ENCODE peak calls at places on chromosomes 6 and 20, in nine cellular contexts. One of them, this sample, is unnamed.

GRCh38 chr20:44247676-44248419 is 740 bp downstream of the GDAP1L1 start:
- DNase-seq in right lobe of liver: no peak
- DNase-seq in GM04504: peak; percentile 3
- DNase-seq in left ventricle myocardium inferior: peak; percentile 24
- DNase-seq in activated T-cell treated with anti-CD3 and anti-CD28 coated beads, Interleukin-2, amount 50 U/mL, for 72 hours: peak; percentile 26
- DNase-seq in naive thymus-derived CD8-positive, alpha-beta T cell: peak; percentile 11
- DNase-seq in NCI-H2029: no peak
- DNase-seq in GM19239: no peak
- DNase-seq in EL: peak; percentile 25
- DNase-seq in this sample: no peak

GRCh38 chr6:159989882-159990480 is 21.1 kb downstream of the IGF2R start:
- DNase-seq in right lobe of liver: no peak
- DNase-seq in GM04504: no peak
- DNase-seq in left ventricle myocardium inferior: no peak
- DNase-seq in activated T-cell treated with anti-CD3 and anti-CD28 coated beads, Interleukin-2, amount 50 U/mL, for 72 hours: no peak
- DNase-seq in naive thymus-derived CD8-positive, alpha-beta T cell: no peak
- DNase-seq in NCI-H2029: no peak
- DNase-seq in GM19239: no peak
- DNase-seq in EL: peak; percentile 63
- DNase-seq in this sample: no peak

GRCh38 chr6:33177552-33178446 is 14.5 kb downstream of the COL11A2 start:
- DNase-seq in right lobe of liver: no peak
- DNase-seq in GM04504: no peak
- DNase-seq in left ventricle myocardium inferior: no peak
- DNase-seq in activated T-cell treated with anti-CD3 and anti-CD28 coated beads, Interleukin-2, amount 50 U/mL, for 72 hours: no peak
- DNase-seq in naive thymus-derived CD8-positive, alpha-beta T cell: no peak
- DNase-seq in NCI-H2029: no peak
- DNase-seq in GM19239: no peak
- DNase-seq in EL: no peak
- DNase-seq in this sample: no peak

GRCh38 chr20:50565874-50566273 is 55.7 kb downstream of the PTPN1 start:
- DNase-seq in right lobe of liver: no peak
- DNase-seq in GM04504: no peak
- DNase-seq in left ventricle myocardium inferior: no peak
- DNase-seq in activated T-cell treated with anti-CD3 and anti-CD28 coated beads, Interleukin-2, amount 50 U/mL, for 72 hours: no peak
- DNase-seq in naive thymus-derived CD8-positive, alpha-beta T cell: no peak
- DNase-seq in NCI-H2029: no peak
- DNase-seq in GM19239: no peak
- DNase-seq in EL: no peak
- DNase-seq in this sample: no peak

GRCh38 chr6:28172006-28172405 is 30.3 kb downstream of the ZKSCAN8 start:
- DNase-seq in right lobe of liver: no peak
- DNase-seq in GM04504: no peak
- DNase-seq in left ventricle myocardium inferior: no peak
- DNase-seq in activated T-cell treated with anti-CD3 and anti-CD28 coated beads, Interleukin-2, amount 50 U/mL, for 72 hours: no peak
- DNase-seq in naive thymus-derived CD8-positive, alpha-beta T cell: no peak
- DNase-seq in NCI-H2029: no peak
- DNase-seq in GM19239: no peak
- DNase-seq in EL: no peak
- DNase-seq in this sample: no peak

GRCh38 chr20:62918830-62919229 is 7.5 kb downstream of the DIDO1 start:
- DNase-seq in right lobe of liver: no peak
- DNase-seq in GM04504: no peak
- DNase-seq in left ventricle myocardium inferior: no peak
- DNase-seq in activated T-cell treated with anti-CD3 and anti-CD28 coated beads, Interleukin-2, amount 50 U/mL, for 72 hours: peak; percentile 73
- DNase-seq in naive thymus-derived CD8-positive, alpha-beta T cell: no peak
- DNase-seq in NCI-H2029: no peak
- DNase-seq in GM19239: no peak
- DNase-seq in EL: no peak
- DNase-seq in this sample: no peak

GRCh38 chr6:167093922-167094432 is 28.9 kb upstream of the CCR6 start:
- DNase-seq in right lobe of liver: no peak
- DNase-seq in GM04504: no peak
- DNase-seq in left ventricle myocardium inferior: no peak
- DNase-seq in activated T-cell treated with anti-CD3 and anti-CD28 coated beads, Interleukin-2, amount 50 U/mL, for 72 hours: peak; percentile 68
- DNase-seq in naive thymus-derived CD8-positive, alpha-beta T cell: peak; percentile 43
- DNase-seq in NCI-H2029: no peak
- DNase-seq in GM19239: no peak
- DNase-seq in EL: no peak
- DNase-seq in this sample: no peak

GRCh38 chr6:165872311-165872710 is 209.3 kb upstream of the PDE10A start:
- DNase-seq in right lobe of liver: no peak
- DNase-seq in GM04504: no peak
- DNase-seq in left ventricle myocardium inferior: no peak
- DNase-seq in activated T-cell treated with anti-CD3 and anti-CD28 coated beads, Interleukin-2, amount 50 U/mL, for 72 hours: no peak
- DNase-seq in naive thymus-derived CD8-positive, alpha-beta T cell: no peak
- DNase-seq in NCI-H2029: no peak
- DNase-seq in GM19239: no peak
- DNase-seq in EL: no peak
- DNase-seq in this sample: no peak

GRCh38 chr6:137799950-137800568 is 67.0 kb upstream of the TNFAIP3 start:
- DNase-seq in right lobe of liver: no peak
- DNase-seq in GM04504: peak; percentile 29
- DNase-seq in left ventricle myocardium inferior: no peak
- DNase-seq in activated T-cell treated with anti-CD3 and anti-CD28 coated beads, Interleukin-2, amount 50 U/mL, for 72 hours: peak; percentile 73
- DNase-seq in naive thymus-derived CD8-positive, alpha-beta T cell: peak; percentile 15
- DNase-seq in NCI-H2029: no peak
- DNase-seq in GM19239: no peak
- DNase-seq in EL: peak; percentile 64
- DNase-seq in this sample: no peak

GRCh38 chr20:52888096-52888495 is 84.1 kb upstream of the TSHZ2 start:
- DNase-seq in right lobe of liver: no peak
- DNase-seq in GM04504: no peak
- DNase-seq in left ventricle myocardium inferior: no peak
- DNase-seq in activated T-cell treated with anti-CD3 and anti-CD28 coated beads, Interleukin-2, amount 50 U/mL, for 72 hours: no peak
- DNase-seq in naive thymus-derived CD8-positive, alpha-beta T cell: no peak
- DNase-seq in NCI-H2029: no peak
- DNase-seq in GM19239: no peak
- DNase-seq in EL: no peak
- DNase-seq in this sample: no peak

GRCh38 chr6:10219510-10219909 is 195.4 kb downstream of the TFAP2A start:
- DNase-seq in right lobe of liver: no peak
- DNase-seq in GM04504: no peak
- DNase-seq in left ventricle myocardium inferior: no peak
- DNase-seq in activated T-cell treated with anti-CD3 and anti-CD28 coated beads, Interleukin-2, amount 50 U/mL, for 72 hours: no peak
- DNase-seq in naive thymus-derived CD8-positive, alpha-beta T cell: no peak
- DNase-seq in NCI-H2029: no peak
- DNase-seq in GM19239: no peak
- DNase-seq in EL: no peak
- DNase-seq in this sample: no peak

GRCh38 chr6:14313220-14313619 is 195.6 kb downstream of the CD83 start:
- DNase-seq in right lobe of liver: no peak
- DNase-seq in GM04504: no peak
- DNase-seq in left ventricle myocardium inferior: no peak
- DNase-seq in activated T-cell treated with anti-CD3 and anti-CD28 coated beads, Interleukin-2, amount 50 U/mL, for 72 hours: no peak
- DNase-seq in naive thymus-derived CD8-positive, alpha-beta T cell: no peak
- DNase-seq in NCI-H2029: no peak
- DNase-seq in GM19239: no peak
- DNase-seq in EL: no peak
- DNase-seq in this sample: no peak

GRCh38 chr6:30884521-30885480 is 482 bp downstream of the DDR1 start:
- DNase-seq in right lobe of liver: no peak
- DNase-seq in GM04504: no peak
- DNase-seq in left ventricle myocardium inferior: peak; percentile 41
- DNase-seq in activated T-cell treated with anti-CD3 and anti-CD28 coated beads, Interleukin-2, amount 50 U/mL, for 72 hours: peak; percentile 66
- DNase-seq in naive thymus-derived CD8-positive, alpha-beta T cell: peak; percentile 27
- DNase-seq in NCI-H2029: peak; percentile 44
- DNase-seq in GM19239: peak; percentile 67
- DNase-seq in EL: peak; percentile 75
- DNase-seq in this sample: peak; percentile 61

GRCh38 chr6:42010185-42010872 is 40.0 kb upstream of the TAF8 start:
- DNase-seq in right lobe of liver: no peak
- DNase-seq in GM04504: no peak
- DNase-seq in left ventricle myocardium inferior: no peak
- DNase-seq in activated T-cell treated with anti-CD3 and anti-CD28 coated beads, Interleukin-2, amount 50 U/mL, for 72 hours: peak; percentile 24
- DNase-seq in naive thymus-derived CD8-positive, alpha-beta T cell: no peak
- DNase-seq in NCI-H2029: peak; percentile 57
- DNase-seq in GM19239: no peak
- DNase-seq in EL: no peak
- DNase-seq in this sample: no peak

GRCh38 chr6:7787731-7788130 is 61.8 kb downstream of the BMP6 start:
- DNase-seq in right lobe of liver: no peak
- DNase-seq in GM04504: no peak
- DNase-seq in left ventricle myocardium inferior: no peak
- DNase-seq in activated T-cell treated with anti-CD3 and anti-CD28 coated beads, Interleukin-2, amount 50 U/mL, for 72 hours: no peak
- DNase-seq in naive thymus-derived CD8-positive, alpha-beta T cell: no peak
- DNase-seq in NCI-H2029: no peak
- DNase-seq in GM19239: no peak
- DNase-seq in EL: no peak
- DNase-seq in this sample: no peak

GRCh38 chr6:15500901-15501805 is 161.7 kb downstream of the DTNBP1 start:
- DNase-seq in right lobe of liver: no peak
- DNase-seq in GM04504: no peak
- DNase-seq in left ventricle myocardium inferior: no peak
- DNase-seq in activated T-cell treated with anti-CD3 and anti-CD28 coated beads, Interleukin-2, amount 50 U/mL, for 72 hours: no peak
- DNase-seq in naive thymus-derived CD8-positive, alpha-beta T cell: no peak
- DNase-seq in NCI-H2029: no peak
- DNase-seq in GM19239: no peak
- DNase-seq in EL: no peak
- DNase-seq in this sample: no peak

GRCh38 chr6:120262354-120262753 is 912.8 kb upstream of the MAN1A1 start:
- DNase-seq in right lobe of liver: no peak
- DNase-seq in GM04504: no peak
- DNase-seq in left ventricle myocardium inferior: no peak
- DNase-seq in activated T-cell treated with anti-CD3 and anti-CD28 coated beads, Interleukin-2, amount 50 U/mL, for 72 hours: no peak
- DNase-seq in naive thymus-derived CD8-positive, alpha-beta T cell: no peak
- DNase-seq in NCI-H2029: no peak
- DNase-seq in GM19239: no peak
- DNase-seq in EL: no peak
- DNase-seq in this sample: no peak

GRCh38 chr20:56347628-56348305 is 11.0 kb upstream of the FAM210B start:
- DNase-seq in right lobe of liver: no peak
- DNase-seq in GM04504: no peak
- DNase-seq in left ventricle myocardium inferior: no peak
- DNase-seq in activated T-cell treated with anti-CD3 and anti-CD28 coated beads, Interleukin-2, amount 50 U/mL, for 72 hours: no peak
- DNase-seq in naive thymus-derived CD8-positive, alpha-beta T cell: no peak
- DNase-seq in NCI-H2029: no peak
- DNase-seq in GM19239: no peak
- DNase-seq in EL: no peak
- DNase-seq in this sample: no peak

GRCh38 chr6:137102851-137103492 is 58.2 kb upstream of the IL20RA start:
- DNase-seq in right lobe of liver: no peak
- DNase-seq in GM04504: no peak
- DNase-seq in left ventricle myocardium inferior: no peak
- DNase-seq in activated T-cell treated with anti-CD3 and anti-CD28 coated beads, Interleukin-2, amount 50 U/mL, for 72 hours: peak; percentile 67
- DNase-seq in naive thymus-derived CD8-positive, alpha-beta T cell: no peak
- DNase-seq in NCI-H2029: no peak
- DNase-seq in GM19239: peak; percentile 42
- DNase-seq in EL: no peak
- DNase-seq in this sample: no peak

GRCh38 chr6:235763-236360 is 56.4 kb upstream of the DUSP22 start:
- DNase-seq in right lobe of liver: no peak
- DNase-seq in GM04504: peak; percentile 9
- DNase-seq in left ventricle myocardium inferior: no peak
- DNase-seq in activated T-cell treated with anti-CD3 and anti-CD28 coated beads, Interleukin-2, amount 50 U/mL, for 72 hours: peak; percentile 73
- DNase-seq in naive thymus-derived CD8-positive, alpha-beta T cell: no peak
- DNase-seq in NCI-H2029: peak; percentile 73
- DNase-seq in GM19239: no peak
- DNase-seq in EL: peak; percentile 66
- DNase-seq in this sample: no peak

GRCh38 chr6:42236680-42237473 is 19.2 kb upstream of the MRPS10 start:
- DNase-seq in right lobe of liver: no peak
- DNase-seq in GM04504: no peak
- DNase-seq in left ventricle myocardium inferior: no peak
- DNase-seq in activated T-cell treated with anti-CD3 and anti-CD28 coated beads, Interleukin-2, amount 50 U/mL, for 72 hours: no peak
- DNase-seq in naive thymus-derived CD8-positive, alpha-beta T cell: no peak
- DNase-seq in NCI-H2029: no peak
- DNase-seq in GM19239: no peak
- DNase-seq in EL: no peak
- DNase-seq in this sample: no peak

GRCh38 chr6:489762-490161 is 98.2 kb downstream of the IRF4 start:
- DNase-seq in right lobe of liver: no peak
- DNase-seq in GM04504: no peak
- DNase-seq in left ventricle myocardium inferior: no peak
- DNase-seq in activated T-cell treated with anti-CD3 and anti-CD28 coated beads, Interleukin-2, amount 50 U/mL, for 72 hours: no peak
- DNase-seq in naive thymus-derived CD8-positive, alpha-beta T cell: no peak
- DNase-seq in NCI-H2029: no peak
- DNase-seq in GM19239: no peak
- DNase-seq in EL: no peak
- DNase-seq in this sample: no peak

GRCh38 chr6:1594495-1595200 is 15.1 kb upstream of the FOXC1 start:
- DNase-seq in right lobe of liver: no peak
- DNase-seq in GM04504: no peak
- DNase-seq in left ventricle myocardium inferior: no peak
- DNase-seq in activated T-cell treated with anti-CD3 and anti-CD28 coated beads, Interleukin-2, amount 50 U/mL, for 72 hours: no peak
- DNase-seq in naive thymus-derived CD8-positive, alpha-beta T cell: no peak
- DNase-seq in NCI-H2029: no peak
- DNase-seq in GM19239: no peak
- DNase-seq in EL: no peak
- DNase-seq in this sample: no peak

GRCh38 chr6:56223995-56224394 is 23.4 kb downstream of the COL21A1 start:
- DNase-seq in right lobe of liver: no peak
- DNase-seq in GM04504: peak; percentile 84
- DNase-seq in left ventricle myocardium inferior: no peak
- DNase-seq in activated T-cell treated with anti-CD3 and anti-CD28 coated beads, Interleukin-2, amount 50 U/mL, for 72 hours: no peak
- DNase-seq in naive thymus-derived CD8-positive, alpha-beta T cell: no peak
- DNase-seq in NCI-H2029: no peak
- DNase-seq in GM19239: no peak
- DNase-seq in EL: peak; percentile 69
- DNase-seq in this sample: no peak

GRCh38 chr6:31083742-31084354 is 28.5 kb downstream of the C6orf15 start:
- DNase-seq in right lobe of liver: no peak
- DNase-seq in GM04504: no peak
- DNase-seq in left ventricle myocardium inferior: no peak
- DNase-seq in activated T-cell treated with anti-CD3 and anti-CD28 coated beads, Interleukin-2, amount 50 U/mL, for 72 hours: peak; percentile 52
- DNase-seq in naive thymus-derived CD8-positive, alpha-beta T cell: no peak
- DNase-seq in NCI-H2029: no peak
- DNase-seq in GM19239: no peak
- DNase-seq in EL: peak; percentile 72
- DNase-seq in this sample: peak; percentile 70

GRCh38 chr20:40134176-40134575 is 554.9 kb downstream of the MAFB start:
- DNase-seq in right lobe of liver: no peak
- DNase-seq in GM04504: no peak
- DNase-seq in left ventricle myocardium inferior: no peak
- DNase-seq in activated T-cell treated with anti-CD3 and anti-CD28 coated beads, Interleukin-2, amount 50 U/mL, for 72 hours: no peak
- DNase-seq in naive thymus-derived CD8-positive, alpha-beta T cell: no peak
- DNase-seq in NCI-H2029: no peak
- DNase-seq in GM19239: no peak
- DNase-seq in EL: no peak
- DNase-seq in this sample: no peak

GRCh38 chr6:167815296-167815980 is 11.3 kb upstream of the AFDN start:
- DNase-seq in right lobe of liver: no peak
- DNase-seq in GM04504: no peak
- DNase-seq in left ventricle myocardium inferior: no peak
- DNase-seq in activated T-cell treated with anti-CD3 and anti-CD28 coated beads, Interleukin-2, amount 50 U/mL, for 72 hours: no peak
- DNase-seq in naive thymus-derived CD8-positive, alpha-beta T cell: no peak
- DNase-seq in NCI-H2029: no peak
- DNase-seq in GM19239: no peak
- DNase-seq in EL: no peak
- DNase-seq in this sample: no peak

GRCh38 chr6:5302995-5303622 is 41.8 kb downstream of the FARS2 start:
- DNase-seq in right lobe of liver: peak; percentile 65
- DNase-seq in GM04504: no peak
- DNase-seq in left ventricle myocardium inferior: peak; percentile 24
- DNase-seq in activated T-cell treated with anti-CD3 and anti-CD28 coated beads, Interleukin-2, amount 50 U/mL, for 72 hours: peak; percentile 70
- DNase-seq in naive thymus-derived CD8-positive, alpha-beta T cell: no peak
- DNase-seq in NCI-H2029: peak; percentile 48
- DNase-seq in GM19239: peak; percentile 38
- DNase-seq in EL: no peak
- DNase-seq in this sample: no peak

GRCh38 chr6:118889163-118889562 is 4.8 kb upstream of the ASF1A start:
- DNase-seq in right lobe of liver: no peak
- DNase-seq in GM04504: no peak
- DNase-seq in left ventricle myocardium inferior: no peak
- DNase-seq in activated T-cell treated with anti-CD3 and anti-CD28 coated beads, Interleukin-2, amount 50 U/mL, for 72 hours: no peak
- DNase-seq in naive thymus-derived CD8-positive, alpha-beta T cell: no peak
- DNase-seq in NCI-H2029: no peak
- DNase-seq in GM19239: no peak
- DNase-seq in EL: no peak
- DNase-seq in this sample: no peak